ENCODE peak calls at places on chromosomes 12 and 14, in nine cellular contexts. G, Q, U, B, L, O, I, S and D are unnamed samples.
A peak's percentile ranks its signal among the peaks of the same experiment; 100 is the strongest.

GRCh38 chr12:114760151-114760877 is 76.3 kb upstream of the TBX3 start:
- DNase-seq in G (no peak), Q (no peak), U (no peak), B (no peak), L (no peak), O (no peak), I (no peak), S (no peak), D (no peak)

GRCh38 chr14:72054929-72055328 is 122.7 kb downstream of the RGS6 start:
- DNase-seq in G (no peak), Q (no peak), U (no peak), B (no peak), L (no peak), O (no peak), I (no peak), S (no peak), D (no peak)

GRCh38 chr14:72943876-72944430 is 17.7 kb downstream of the DCAF4 start:
- DNase-seq in G (no peak), Q (no peak), U (no peak), B (no peak), L (no peak), O (no peak), I (no peak), S (no peak), D (no peak)

GRCh38 chr12:125145196-125145595 is 80.0 kb downstream of the AACS start:
- DNase-seq in G (no peak), Q (no peak), U (no peak), B (no peak), L (no peak), O (no peak), I (no peak), S (no peak), D (no peak)

GRCh38 chr12:9651265-9651729 is 18.2 kb upstream of the CLEC2D start:
- DNase-seq in G (peak; percentile 58), Q (no peak), U (no peak), B (peak; percentile 68), L (peak; percentile 48), O (no peak), I (peak; percentile 38), S (no peak), D (no peak)

GRCh38 chr12:96516472-96517417 is 27.4 kb downstream of the CFAP54 start:
- DNase-seq in G (peak; percentile 79), Q (peak; percentile 79), U (peak; percentile 73), B (peak; percentile 91), L (peak; percentile 42), O (peak; percentile 45), I (peak; percentile 69), S (peak; percentile 75), D (peak; percentile 70)

GRCh38 chr14:100145682-100146464 is 13.6 kb downstream of the DEGS2 start:
- DNase-seq in G (no peak), Q (no peak), U (no peak), B (peak; percentile 60), L (no peak), O (no peak), I (no peak), S (no peak), D (no peak)

GRCh38 chr14:86652512-86652911 is 1122.6 kb downstream of the FLRT2 start:
- DNase-seq in G (no peak), Q (no peak), U (no peak), B (no peak), L (no peak), O (no peak), I (no peak), S (no peak), D (no peak)

GRCh38 chr12:19453961-19454360 is 14.7 kb downstream of the AEBP2 start:
- DNase-seq in G (no peak), Q (peak; percentile 10), U (no peak), B (no peak), L (no peak), O (no peak), I (no peak), S (no peak), D (no peak)

GRCh38 chr12:56804169-56804568 is 41.0 kb downstream of the HSD17B6 start:
- DNase-seq in G (no peak), Q (no peak), U (no peak), B (no peak), L (no peak), O (no peak), I (no peak), S (no peak), D (no peak)

GRCh38 chr12:1834186-1834925 is 14.0 kb downstream of the LRTM2 start:
- DNase-seq in G (no peak), Q (no peak), U (no peak), B (no peak), L (no peak), O (no peak), I (no peak), S (no peak), D (no peak)

GRCh38 chr14:72516936-72517408 is 376.9 kb downstream of the DPF3 start:
- DNase-seq in G (peak; percentile 61), Q (peak; percentile 78), U (peak; percentile 57), B (peak; percentile 78), L (no peak), O (peak; percentile 48), I (peak; percentile 80), S (peak; percentile 42), D (peak; percentile 69)

GRCh38 chr14:57182760-57183503 is 85.8 kb downstream of the EXOC5 start:
- DNase-seq in G (peak; percentile 13), Q (peak; percentile 74), U (no peak), B (no peak), L (no peak), O (peak; percentile 39), I (no peak), S (no peak), D (no peak)

GRCh38 chr12:83365317-83365716 is 678.6 kb downstream of the TMTC2 start:
- DNase-seq in G (no peak), Q (no peak), U (no peak), B (no peak), L (no peak), O (no peak), I (no peak), S (no peak), D (no peak)
- H3K4me3 ChIP-seq in G (no peak overlapping the region), Q (no peak overlapping the region), U (no peak overlapping the region), B (no peak overlapping the region), L (no peak overlapping the region), O (no peak overlapping the region), I (no peak overlapping the region), S (no peak overlapping the region), D (no peak overlapping the region)

DNA sequence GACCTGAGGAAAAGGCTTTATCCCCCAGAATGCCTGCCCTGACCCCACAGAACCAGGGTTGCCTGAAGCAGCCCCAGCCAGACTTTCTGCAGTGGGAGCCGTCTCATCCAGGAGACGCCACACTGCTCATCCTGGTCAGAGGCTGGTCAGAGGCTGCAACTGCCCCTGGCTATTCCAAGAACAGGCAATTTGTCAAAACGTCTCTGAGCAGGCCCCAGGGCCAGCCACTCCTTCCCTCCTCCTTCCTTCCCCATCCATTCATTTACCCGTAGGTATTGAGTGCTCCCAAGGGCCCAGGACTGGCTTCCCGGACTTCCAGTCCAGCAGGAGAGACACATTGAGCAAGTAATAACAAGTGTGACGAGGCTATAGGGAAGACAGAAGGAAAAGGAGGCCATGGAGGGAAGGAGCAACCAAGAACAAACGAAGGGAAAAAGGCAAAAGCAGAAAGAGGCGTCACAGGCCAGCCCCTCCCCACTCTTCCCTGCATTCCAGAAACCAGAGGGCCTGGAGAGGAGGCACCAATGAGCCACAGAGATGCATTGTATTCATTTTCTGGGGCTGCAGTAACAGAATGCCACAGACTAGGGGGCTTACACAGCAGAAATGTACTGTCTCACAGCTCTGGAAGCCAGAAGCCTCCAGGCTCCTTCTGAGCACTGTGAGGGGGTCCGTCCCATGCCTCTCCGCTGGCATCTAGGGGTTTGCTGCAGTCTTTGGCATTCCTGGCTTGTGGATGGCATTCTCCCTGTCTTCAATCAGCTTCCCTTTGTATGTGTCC is 21.0 kb upstream of the CD9 start:
- DNase-seq in G (no peak), Q (peak; percentile 76), U (no peak), B (no peak), L (no peak), O (no peak), I (no peak), S (no peak), D (no peak)
- TF ChIP-seq CTCF in G (no peak), Q (peak; percentile 27), U (no peak), B (no peak), L (no peak), O (no peak), I (peak; percentile 53), S (no peak), D (no peak)

GRCh38 chr14:64215274-64215673 is 78.9 kb downstream of the ESR2 start:
- DNase-seq in G (no peak), Q (no peak), U (no peak), B (no peak), L (no peak), O (no peak), I (no peak), S (no peak), D (no peak)
- H3K4me3 ChIP-seq in G (no peak overlapping the region), Q (no peak overlapping the region), U (peak overlapping the region; percentile 29), B (no peak overlapping the region), L (no peak overlapping the region), O (no peak overlapping the region), I (no peak overlapping the region), S (peak overlapping the region; percentile 68), D (no peak overlapping the region)

GRCh38 chr14:102891111-102891510 is 31.4 kb upstream of the AMN start:
- DNase-seq in G (no peak), Q (no peak), U (no peak), B (no peak), L (no peak), O (no peak), I (no peak), S (no peak), D (no peak)

GRCh38 chr14:102889615-102890014 is 32.8 kb upstream of the AMN start:
- DNase-seq in G (no peak), Q (no peak), U (no peak), B (no peak), L (no peak), O (no peak), I (no peak), S (no peak), D (no peak)

GRCh38 chr14:102885686-102886447 is 36.6 kb upstream of the AMN start:
- DNase-seq in G (no peak), Q (no peak), U (no peak), B (no peak), L (no peak), O (no peak), I (no peak), S (no peak), D (no peak)

GRCh38 chr14:102891556-102891955 is 30.9 kb upstream of the AMN start:
- DNase-seq in G (no peak), Q (no peak), U (no peak), B (no peak), L (no peak), O (no peak), I (peak; percentile 34), S (no peak), D (no peak)

GRCh38 chr14:102888748-102889147 is 33.7 kb upstream of the AMN start:
- DNase-seq in G (peak; percentile 5), Q (no peak), U (no peak), B (no peak), L (no peak), O (no peak), I (no peak), S (no peak), D (no peak)
- TF ChIP-seq CTCF in G (no peak), Q (no peak), U (no peak), B (no peak), L (no peak), O (no peak), I (no peak), S (no peak), D (no peak)